ENCODE peak calls at places on chromosomes 6 and 20, in ten cellular contexts. U is GM04504; I is nucleus accumbens; B is endothelial cell; E is COR-L47; X is KG1; Q is effector CD8-positive, alpha-beta T cell; W is activated effector memory CD4-positive, alpha-beta T cell treated with anti-CD3 and anti-CD28 coated beads, Interleukin-2, amount 50 U/mL, for 16 hours; V is uterus; L is nephron progenitor cell. M is an unnamed sample.

GRCh38 chr6:36688534-36689075 is 9.0 kb upstream of the RAB44 start:
- DNase-seq in U (no peak), I (no peak), B (no peak), E (no peak), X (no peak), Q (no peak), W (peak), V (no peak), L (no peak), M (no peak)

GRCh38 chr6:159726196-159726917 is 949 bp upstream of the WTAP start:
- DNase-seq in U (no peak), I (no peak), B (no peak), E (peak), X (peak), Q (no peak), W (no peak), V (no peak), L (no peak), M (no peak)

GRCh38 chr20:39453890-39454289 is 491.7 kb downstream of the DHX35 start:
- DNase-seq in U (no peak), I (peak), B (no peak), E (no peak), X (no peak), Q (no peak), W (no peak), V (no peak), L (peak), M (no peak)

GRCh38 chr6:146190581-146190980 is 161.7 kb downstream of the GRM1 start:
- DNase-seq in U (no peak), I (no peak), B (no peak), E (no peak), X (no peak), Q (no peak), W (no peak), V (no peak), L (no peak), M (no peak)

GRCh38 chr20:21102691-21103311 is 3.4 kb downstream of the LINC00237 start:
- DNase-seq in U (no peak), I (peak), B (peak), E (peak), X (no peak), Q (no peak), W (peak), V (no peak), L (peak), M (no peak)

GRCh38 chr6:40743226-40743625 is 156.1 kb upstream of the LRFN2 start:
- DNase-seq in U (no peak), I (no peak), B (no peak), E (no peak), X (no peak), Q (no peak), W (peak), V (no peak), L (no peak), M (no peak)

GRCh38 chr6:135146160-135146920 is 34.8 kb upstream of the MYB start:
- DNase-seq in U (no peak), I (no peak), B (no peak), E (no peak), X (no peak), Q (no peak), W (no peak), V (no peak), L (no peak), M (no peak)

GRCh38 chr6:144873653-144874378 is 588.7 kb downstream of the UTRN start:
- DNase-seq in U (no peak), I (no peak), B (no peak), E (no peak), X (no peak), Q (no peak), W (no peak), V (no peak), L (no peak), M (no peak)

GRCh38 chr20:20719411-20719810 is 7.0 kb upstream of the RALGAPA2 start:
- DNase-seq in U (no peak), I (no peak), B (no peak), E (no peak), X (no peak), Q (no peak), W (no peak), V (no peak), L (no peak), M (no peak)

GRCh38 chr20:54320148-54320607 is 112.3 kb downstream of the PFDN4 start:
- DNase-seq in U (no peak), I (no peak), B (no peak), E (no peak), X (no peak), Q (no peak), W (no peak), V (no peak), L (no peak), M (no peak)